ENCODE peak calls at places on chromosomes 5 and 9, in ten cellular contexts. One of them, this sample, is unnamed.

GRCh38 chr9:130024597-130024994 is 18.4 kb downstream of the FNBP1 start:
- DNase-seq in effector memory CD8-positive, alpha-beta T cell: no peak
- DNase-seq in substantia nigra: no peak
- DNase-seq in mesendoderm: no peak
- DNase-seq in naive thymus-derived CD8-positive, alpha-beta T cell: no peak
- DNase-seq in activated CD8-positive, alpha-beta memory T cell treated with anti-CD3 and anti-CD28 coated beads, Interleukin-2, amount 50 U/mL, for 48 hours: no peak
- DNase-seq in CD8-positive, alpha-beta T cell: no peak
- DNase-seq in sigmoid colon: no peak
- DNase-seq in lung: no peak
- DNase-seq in psoas muscle: no peak
- DNase-seq in this sample: no peak

GRCh38 chr5:157528036-157528632 is 47.4 kb downstream of the ADAM19 start:
- DNase-seq in effector memory CD8-positive, alpha-beta T cell: no peak
- DNase-seq in substantia nigra: no peak
- DNase-seq in mesendoderm: no peak
- DNase-seq in naive thymus-derived CD8-positive, alpha-beta T cell: no peak
- DNase-seq in activated CD8-positive, alpha-beta memory T cell treated with anti-CD3 and anti-CD28 coated beads, Interleukin-2, amount 50 U/mL, for 48 hours: no peak
- DNase-seq in CD8-positive, alpha-beta T cell: no peak
- DNase-seq in sigmoid colon: peak
- DNase-seq in lung: no peak
- DNase-seq in psoas muscle: no peak
- DNase-seq in this sample: peak

GRCh38 chr9:84759300-84759750 is 89.8 kb downstream of the NTRK2 start:
- DNase-seq in effector memory CD8-positive, alpha-beta T cell: no peak
- DNase-seq in substantia nigra: no peak
- DNase-seq in mesendoderm: no peak
- DNase-seq in naive thymus-derived CD8-positive, alpha-beta T cell: no peak
- DNase-seq in activated CD8-positive, alpha-beta memory T cell treated with anti-CD3 and anti-CD28 coated beads, Interleukin-2, amount 50 U/mL, for 48 hours: no peak
- DNase-seq in CD8-positive, alpha-beta T cell: no peak
- DNase-seq in sigmoid colon: no peak
- DNase-seq in lung: no peak
- DNase-seq in psoas muscle: no peak
- DNase-seq in this sample: no peak

GRCh38 chr9:117412006-117412715 is 2.7 kb downstream of the ASTN2 start:
- DNase-seq in effector memory CD8-positive, alpha-beta T cell: no peak
- DNase-seq in substantia nigra: no peak
- DNase-seq in mesendoderm: peak
- DNase-seq in naive thymus-derived CD8-positive, alpha-beta T cell: no peak
- DNase-seq in activated CD8-positive, alpha-beta memory T cell treated with anti-CD3 and anti-CD28 coated beads, Interleukin-2, amount 50 U/mL, for 48 hours: no peak
- DNase-seq in CD8-positive, alpha-beta T cell: no peak
- DNase-seq in sigmoid colon: no peak
- DNase-seq in lung: no peak
- DNase-seq in psoas muscle: no peak
- DNase-seq in this sample: no peak

GRCh38 chr5:67770431-67771025 is 445.0 kb upstream of the PIK3R1 start:
- DNase-seq in effector memory CD8-positive, alpha-beta T cell: no peak
- DNase-seq in substantia nigra: no peak
- DNase-seq in mesendoderm: peak
- DNase-seq in naive thymus-derived CD8-positive, alpha-beta T cell: no peak
- DNase-seq in activated CD8-positive, alpha-beta memory T cell treated with anti-CD3 and anti-CD28 coated beads, Interleukin-2, amount 50 U/mL, for 48 hours: no peak
- DNase-seq in CD8-positive, alpha-beta T cell: no peak
- DNase-seq in sigmoid colon: no peak
- DNase-seq in lung: no peak
- DNase-seq in psoas muscle: no peak
- DNase-seq in this sample: no peak

GRCh38 chr9:83234541-83234940 is 171.6 kb upstream of the RASEF start:
- DNase-seq in effector memory CD8-positive, alpha-beta T cell: no peak
- DNase-seq in substantia nigra: no peak
- DNase-seq in mesendoderm: no peak
- DNase-seq in naive thymus-derived CD8-positive, alpha-beta T cell: no peak
- DNase-seq in activated CD8-positive, alpha-beta memory T cell treated with anti-CD3 and anti-CD28 coated beads, Interleukin-2, amount 50 U/mL, for 48 hours: no peak
- DNase-seq in CD8-positive, alpha-beta T cell: no peak
- DNase-seq in sigmoid colon: no peak
- DNase-seq in lung: no peak
- DNase-seq in psoas muscle: no peak
- DNase-seq in this sample: no peak

GRCh38 chr9:131500377-131500776 is 2.3 kb upstream of the POMT1 start:
- DNase-seq in effector memory CD8-positive, alpha-beta T cell: peak
- DNase-seq in substantia nigra: no peak
- DNase-seq in mesendoderm: no peak
- DNase-seq in naive thymus-derived CD8-positive, alpha-beta T cell: peak
- DNase-seq in activated CD8-positive, alpha-beta memory T cell treated with anti-CD3 and anti-CD28 coated beads, Interleukin-2, amount 50 U/mL, for 48 hours: peak
- DNase-seq in CD8-positive, alpha-beta T cell: peak
- DNase-seq in sigmoid colon: no peak
- DNase-seq in lung: no peak
- DNase-seq in psoas muscle: no peak
- DNase-seq in this sample: no peak

GRCh38 chr5:20041326-20041977 is 53.5 kb upstream of the CDH18 start:
- DNase-seq in effector memory CD8-positive, alpha-beta T cell: no peak
- DNase-seq in substantia nigra: no peak
- DNase-seq in mesendoderm: no peak
- DNase-seq in naive thymus-derived CD8-positive, alpha-beta T cell: no peak
- DNase-seq in activated CD8-positive, alpha-beta memory T cell treated with anti-CD3 and anti-CD28 coated beads, Interleukin-2, amount 50 U/mL, for 48 hours: no peak
- DNase-seq in CD8-positive, alpha-beta T cell: no peak
- DNase-seq in sigmoid colon: no peak
- DNase-seq in lung: no peak
- DNase-seq in psoas muscle: no peak
- DNase-seq in this sample: no peak

GRCh38 chr9:4143951-4144717 is 155.7 kb downstream of the GLIS3 start:
- DNase-seq in effector memory CD8-positive, alpha-beta T cell: no peak
- DNase-seq in substantia nigra: no peak
- DNase-seq in mesendoderm: peak
- DNase-seq in naive thymus-derived CD8-positive, alpha-beta T cell: no peak
- DNase-seq in activated CD8-positive, alpha-beta memory T cell treated with anti-CD3 and anti-CD28 coated beads, Interleukin-2, amount 50 U/mL, for 48 hours: no peak
- DNase-seq in CD8-positive, alpha-beta T cell: no peak
- DNase-seq in sigmoid colon: no peak
- DNase-seq in lung: no peak
- DNase-seq in psoas muscle: no peak
- DNase-seq in this sample: no peak

GRCh38 chr5:154168395-154168794 is 22.1 kb upstream of the GALNT10 start:
- DNase-seq in effector memory CD8-positive, alpha-beta T cell: no peak
- DNase-seq in substantia nigra: no peak
- DNase-seq in mesendoderm: no peak
- DNase-seq in naive thymus-derived CD8-positive, alpha-beta T cell: no peak
- DNase-seq in activated CD8-positive, alpha-beta memory T cell treated with anti-CD3 and anti-CD28 coated beads, Interleukin-2, amount 50 U/mL, for 48 hours: no peak
- DNase-seq in CD8-positive, alpha-beta T cell: no peak
- DNase-seq in sigmoid colon: no peak
- DNase-seq in lung: no peak
- DNase-seq in psoas muscle: peak
- DNase-seq in this sample: no peak

GRCh38 chr5:2047341-2047927 is 164.7 kb upstream of the IRX4 start:
- DNase-seq in effector memory CD8-positive, alpha-beta T cell: no peak
- DNase-seq in substantia nigra: no peak
- DNase-seq in mesendoderm: no peak
- DNase-seq in naive thymus-derived CD8-positive, alpha-beta T cell: no peak
- DNase-seq in activated CD8-positive, alpha-beta memory T cell treated with anti-CD3 and anti-CD28 coated beads, Interleukin-2, amount 50 U/mL, for 48 hours: no peak
- DNase-seq in CD8-positive, alpha-beta T cell: no peak
- DNase-seq in sigmoid colon: no peak
- DNase-seq in lung: no peak
- DNase-seq in psoas muscle: no peak
- DNase-seq in this sample: no peak

GRCh38 chr5:72065751-72066255 is 41.5 kb upstream of the MAP1B start:
- DNase-seq in effector memory CD8-positive, alpha-beta T cell: no peak
- DNase-seq in substantia nigra: no peak
- DNase-seq in mesendoderm: peak
- DNase-seq in naive thymus-derived CD8-positive, alpha-beta T cell: no peak
- DNase-seq in activated CD8-positive, alpha-beta memory T cell treated with anti-CD3 and anti-CD28 coated beads, Interleukin-2, amount 50 U/mL, for 48 hours: no peak
- DNase-seq in CD8-positive, alpha-beta T cell: no peak
- DNase-seq in sigmoid colon: no peak
- DNase-seq in lung: no peak
- DNase-seq in psoas muscle: no peak
- DNase-seq in this sample: no peak

GRCh38 chr5:116377276-116378006 is 197.2 kb downstream of the SEMA6A start:
- DNase-seq in effector memory CD8-positive, alpha-beta T cell: no peak
- DNase-seq in substantia nigra: no peak
- DNase-seq in mesendoderm: no peak
- DNase-seq in naive thymus-derived CD8-positive, alpha-beta T cell: no peak
- DNase-seq in activated CD8-positive, alpha-beta memory T cell treated with anti-CD3 and anti-CD28 coated beads, Interleukin-2, amount 50 U/mL, for 48 hours: no peak
- DNase-seq in CD8-positive, alpha-beta T cell: no peak
- DNase-seq in sigmoid colon: no peak
- DNase-seq in lung: no peak
- DNase-seq in psoas muscle: no peak
- DNase-seq in this sample: no peak

This sample was measured in cardiac septum.